ENCODE peak calls at places on chromosomes 3 and 15, in ten cellular contexts. C, R, F, H, U, W, J, A, Y and S are unnamed samples.

GRCh38 chr3:31775383-31775782 is 205.7 kb downstream of the OSBPL10 start:
- DNase-seq in C (peak), R (no peak), F (no peak), H (no peak), U (no peak), W (no peak), J (no peak), A (no peak), Y (no peak), S (no peak)

GRCh38 chr3:185929192-185930151 is 8.3 kb downstream of the TRA2B start:
- DNase-seq in C (no peak), R (no peak), F (no peak), H (no peak), U (no peak), W (no peak), J (no peak), A (no peak), Y (no peak), S (no peak)

GRCh38 chr3:41418961-41419691 is 219.8 kb downstream of the CTNNB1 start:
- DNase-seq in C (peak), R (no peak), F (no peak), H (no peak), U (no peak), W (no peak), J (no peak), A (no peak), Y (peak), S (no peak)

GRCh38 chr3:58672451-58672850 is 5.9 kb upstream of the FAM3D start:
- DNase-seq in C (no peak), R (no peak), F (no peak), H (no peak), U (no peak), W (no peak), J (no peak), A (no peak), Y (no peak), S (no peak)

GRCh38 chr3:126538316-126538715 is 14.4 kb downstream of the CHST13 start:
- DNase-seq in C (no peak), R (no peak), F (no peak), H (no peak), U (peak), W (peak), J (no peak), A (peak), Y (no peak), S (no peak)

GRCh38 chr15:95051881-95052280 is 820.5 kb downstream of the MCTP2 start:
- DNase-seq in C (no peak), R (no peak), F (no peak), H (no peak), U (no peak), W (no peak), J (no peak), A (no peak), Y (no peak), S (no peak)

GRCh38 chr15:40398413-40398873 is 7.2 kb upstream of the IVD start:
- DNase-seq in C (no peak), R (no peak), F (no peak), H (no peak), U (no peak), W (no peak), J (peak), A (peak), Y (peak), S (peak)

GRCh38 chr3:129967761-129968160 is 6.8 kb upstream of the TRH start:
- DNase-seq in C (no peak), R (no peak), F (no peak), H (no peak), U (no peak), W (no peak), J (no peak), A (no peak), Y (no peak), S (no peak)

GRCh38 chr15:55403531-55403930 is 4.6 kb downstream of the CCPG1 start:
- DNase-seq in C (peak), R (no peak), F (no peak), H (no peak), U (no peak), W (no peak), J (peak), A (no peak), Y (no peak), S (peak)

GRCh38 chr15:65385868-65386253 is 8.1 kb upstream of the IGDCC3 start:
- DNase-seq in C (no peak), R (no peak), F (peak), H (no peak), U (no peak), W (no peak), J (no peak), A (peak), Y (no peak), S (no peak)

GRCh38 chr3:63857311-63857710 is 6.3 kb downstream of the THOC7 start:
- DNase-seq in C (no peak), R (no peak), F (no peak), H (no peak), U (no peak), W (no peak), J (no peak), A (no peak), Y (no peak), S (no peak)

GRCh38 chr3:23518441-23518840 is 287.3 kb upstream of the UBE2E1 start:
- DNase-seq in C (no peak), R (no peak), F (no peak), H (no peak), U (no peak), W (no peak), J (no peak), A (no peak), Y (no peak), S (no peak)

GRCh38 chr3:12294885-12295580 is 6.2 kb downstream of the PPARG start:
- DNase-seq in C (peak), R (no peak), F (no peak), H (no peak), U (no peak), W (no peak), J (no peak), A (no peak), Y (no peak), S (no peak)

GRCh38 chr3:76756578-76756977 is 283.3 kb upstream of the ROBO2 start:
- DNase-seq in C (no peak), R (no peak), F (no peak), H (no peak), U (no peak), W (no peak), J (no peak), A (no peak), Y (no peak), S (no peak)

GRCh38 chr3:50237133-50237651 is 1.2 kb downstream of the GNAI2 start:
- DNase-seq in C (peak), R (peak), F (no peak), H (no peak), U (peak), W (no peak), J (peak), A (no peak), Y (no peak), S (no peak)

GRCh38 chr3:7518471-7518870 is 657.6 kb downstream of the GRM7 start:
- DNase-seq in C (peak), R (peak), F (no peak), H (no peak), U (no peak), W (no peak), J (no peak), A (no peak), Y (no peak), S (no peak)

GRCh38 chr3:114746502-114746901 is 400.6 kb downstream of the ZBTB20 start:
- DNase-seq in C (no peak), R (no peak), F (no peak), H (no peak), U (no peak), W (no peak), J (no peak), A (no peak), Y (no peak), S (no peak)

GRCh38 chr3:52194541-52195296 is 3.2 kb upstream of the ALAS1 start:
- DNase-seq in C (no peak), R (peak), F (peak), H (no peak), U (no peak), W (no peak), J (no peak), A (peak), Y (no peak), S (no peak)

GRCh38 chr3:58434511-58434910 is 879 bp upstream of the PDHB start:
- DNase-seq in C (no peak), R (no peak), F (no peak), H (no peak), U (no peak), W (no peak), J (no peak), A (no peak), Y (no peak), S (no peak)

GRCh38 chr3:42605550-42606173 is 5.2 kb downstream of the NKTR start:
- DNase-seq in C (peak), R (no peak), F (no peak), H (no peak), U (no peak), W (no peak), J (no peak), A (no peak), Y (no peak), S (no peak)

GRCh38 chr3:196643201-196643749 is 3.8 kb downstream of the NRROS start:
- DNase-seq in C (no peak), R (no peak), F (no peak), H (peak), U (no peak), W (peak), J (peak), A (no peak), Y (peak), S (peak)

GRCh38 chr15:20356444-20357138 is 185.0 kb downstream of the GOLGA6L6 start:
- DNase-seq in C (peak), R (peak), F (peak), H (peak), U (peak), W (peak), J (peak), A (peak), Y (peak), S (peak)

GRCh38 chr3:15979490-15979889 is 181.7 kb upstream of the ANKRD28 start:
- DNase-seq in C (no peak), R (no peak), F (no peak), H (no peak), U (no peak), W (no peak), J (no peak), A (no peak), Y (no peak), S (no peak)

GRCh38 chr15:57654136-57654845 is 52.2 kb upstream of the POLR2M start:
- DNase-seq in C (peak), R (no peak), F (no peak), H (no peak), U (no peak), W (no peak), J (no peak), A (no peak), Y (no peak), S (no peak)

GRCh38 chr3:100781311-100781710 is 72.0 kb downstream of the TFG start:
- DNase-seq in C (no peak), R (no peak), F (no peak), H (no peak), U (no peak), W (no peak), J (no peak), A (no peak), Y (no peak), S (no peak)

GRCh38 chr3:184945886-184946625 is 134.1 kb downstream of the VPS8 start:
- DNase-seq in C (no peak), R (no peak), F (peak), H (no peak), U (no peak), W (no peak), J (no peak), A (no peak), Y (no peak), S (no peak)

GRCh38 chr3:13305623-13306022 is 114.5 kb downstream of the NUP210 start:
- DNase-seq in C (no peak), R (no peak), F (no peak), H (no peak), U (peak), W (no peak), J (no peak), A (no peak), Y (no peak), S (no peak)

GRCh38 chr3:128435058-128435457 is 31.6 kb downstream of the DNAJB8 start:
- DNase-seq in C (no peak), R (no peak), F (no peak), H (no peak), U (peak), W (no peak), J (no peak), A (no peak), Y (no peak), S (no peak)

GRCh38 chr3:97917813-97918536 is 54.3 kb downstream of the RIOX2 start:
- DNase-seq in C (peak), R (no peak), F (no peak), H (no peak), U (no peak), W (no peak), J (no peak), A (no peak), Y (no peak), S (no peak)

GRCh38 chr3:9765865-9766264 is 3.9 kb downstream of the CAMK1 start:
- DNase-seq in C (no peak), R (peak), F (no peak), H (no peak), U (no peak), W (no peak), J (no peak), A (no peak), Y (no peak), S (no peak)

GRCh38 chr15:87672309-87672897 is 584.1 kb downstream of the NTRK3 start:
- DNase-seq in C (peak), R (peak), F (peak), H (no peak), U (no peak), W (no peak), J (no peak), A (no peak), Y (no peak), S (no peak)

GRCh38 chr15:60933914-60934885 is 294.9 kb downstream of the RORA start:
- DNase-seq in C (peak), R (no peak), F (no peak), H (no peak), U (no peak), W (no peak), J (no peak), A (no peak), Y (no peak), S (no peak)

GRCh38 chr15:70439304-70439877 is 324.0 kb downstream of the UACA start:
- DNase-seq in C (no peak), R (no peak), F (no peak), H (no peak), U (no peak), W (no peak), J (no peak), A (peak), Y (no peak), S (peak)

GRCh38 chr3:66023254-66023653 is 15.5 kb downstream of the MAGI1 start:
- DNase-seq in C (no peak), R (no peak), F (no peak), H (no peak), U (no peak), W (no peak), J (no peak), A (no peak), Y (no peak), S (no peak)

GRCh38 chr3:141482250-141482937 is 4.4 kb upstream of the RASA2 start:
- DNase-seq in C (peak), R (no peak), F (no peak), H (no peak), U (no peak), W (no peak), J (no peak), A (no peak), Y (no peak), S (no peak)

GRCh38 chr15:29046946-29047345 is 161.2 kb downstream of the APBA2 start:
- DNase-seq in C (no peak), R (no peak), F (no peak), H (no peak), U (no peak), W (no peak), J (no peak), A (no peak), Y (no peak), S (no peak)

DNA sequence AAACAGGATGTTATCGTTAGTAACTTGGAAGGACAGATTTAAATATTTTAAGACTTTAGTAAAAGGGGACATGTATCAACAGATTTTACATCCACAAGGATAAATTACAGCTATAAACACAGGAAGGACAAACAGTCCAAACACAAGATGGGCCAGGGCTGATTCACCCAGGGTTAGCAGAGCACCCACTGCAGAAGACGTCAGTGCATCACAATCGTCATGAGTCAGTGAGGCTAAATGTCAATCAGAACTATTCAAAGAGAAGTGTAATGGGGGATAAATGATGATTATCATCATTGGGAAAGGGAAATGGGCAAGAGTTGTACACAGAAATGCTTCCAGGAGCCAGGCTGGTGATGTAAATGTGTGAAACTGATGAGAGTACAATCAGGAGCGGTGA is 226.8 kb downstream of the PLCL2 start:
- DNase-seq in C (peak), R (no peak), F (no peak), H (no peak), U (no peak), W (no peak), J (no peak), A (no peak), Y (no peak), S (no peak)
- TF ChIP-seq CTCF in C (no peak), R (no peak), F (no peak), H (no peak), U (no peak), W (no peak), J (no peak), A (no peak), Y (no peak), S (no peak)

DNA sequence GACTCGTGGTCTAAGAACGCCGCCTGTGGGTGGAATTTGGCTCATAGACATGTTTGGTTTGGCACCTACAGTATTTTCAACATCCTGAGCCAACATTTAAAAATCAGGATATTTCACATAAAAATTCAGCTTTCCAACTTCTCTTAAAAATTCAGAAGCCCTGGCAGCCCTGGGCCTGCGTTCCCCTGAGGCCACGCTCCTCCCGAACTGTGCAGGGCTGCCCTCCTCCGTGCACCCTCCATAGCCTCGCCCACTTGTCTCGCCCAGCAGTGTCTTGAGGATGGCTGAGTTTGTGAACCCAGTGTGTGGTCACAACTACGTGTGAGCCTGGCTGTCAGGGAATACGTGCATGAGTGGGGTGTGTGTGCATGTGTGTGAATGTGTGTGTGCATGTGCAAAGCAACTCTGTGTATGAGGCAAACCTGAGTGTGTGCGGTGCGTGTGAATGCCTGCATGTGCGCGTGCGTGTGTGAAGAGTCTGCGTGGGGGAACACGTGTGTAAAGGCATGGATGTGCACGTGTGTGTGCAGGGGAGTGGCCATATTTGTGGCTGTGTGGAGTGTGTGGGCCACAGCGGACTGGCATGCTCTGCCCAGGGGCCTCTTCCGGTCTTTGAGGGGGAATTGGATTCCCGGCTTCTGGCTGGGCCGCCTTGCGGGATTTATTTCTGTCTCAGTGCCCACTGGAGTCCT is 30.9 kb downstream of the PTH1R start:
- DNase-seq in C (peak), R (peak), F (no peak), H (no peak), U (peak), W (no peak), J (no peak), A (no peak), Y (no peak), S (no peak)
- TF ChIP-seq CTCF in C (peak), R (peak), F (peak), H (no peak), U (no peak), W (peak), J (peak), A (peak), Y (no peak), S (no peak)

DNA sequence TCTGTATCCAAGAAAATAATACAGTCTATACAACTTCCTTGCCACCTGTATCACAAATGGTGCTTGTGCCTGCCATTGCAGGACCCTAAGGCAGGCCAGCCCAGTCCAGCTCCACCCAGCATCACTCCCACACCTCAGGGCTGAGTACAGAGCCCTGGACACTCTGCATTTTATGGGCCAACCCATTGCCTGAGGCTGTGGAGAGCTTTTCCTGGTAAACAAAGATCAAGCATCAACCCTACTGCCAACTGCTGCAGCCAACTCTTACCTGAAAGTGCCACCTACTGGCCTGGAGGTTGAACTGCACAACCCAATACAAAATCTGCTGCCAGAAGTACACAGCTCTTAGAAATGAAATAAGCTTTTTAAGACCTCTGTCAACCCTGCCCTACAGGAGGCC is 1082.2 kb downstream of the NAALADL2 start:
- DNase-seq in C (no peak), R (peak), F (no peak), H (no peak), U (no peak), W (no peak), J (peak), A (no peak), Y (no peak), S (peak)
- TF ChIP-seq CTCF in C (peak), R (no peak), F (peak), H (no peak), U (no peak), W (peak), J (peak), A (no peak), Y (peak), S (peak)

GRCh38 chr3:134145183-134145582 is 105.5 kb downstream of the RYK start:
- DNase-seq in C (no peak), R (no peak), F (no peak), H (no peak), U (no peak), W (no peak), J (no peak), A (no peak), Y (no peak), S (no peak)
- TF ChIP-seq CTCF in C (no peak), R (no peak), F (no peak), H (no peak), U (no peak), W (no peak), J (peak), A (no peak), Y (no peak), S (no peak)

DNA sequence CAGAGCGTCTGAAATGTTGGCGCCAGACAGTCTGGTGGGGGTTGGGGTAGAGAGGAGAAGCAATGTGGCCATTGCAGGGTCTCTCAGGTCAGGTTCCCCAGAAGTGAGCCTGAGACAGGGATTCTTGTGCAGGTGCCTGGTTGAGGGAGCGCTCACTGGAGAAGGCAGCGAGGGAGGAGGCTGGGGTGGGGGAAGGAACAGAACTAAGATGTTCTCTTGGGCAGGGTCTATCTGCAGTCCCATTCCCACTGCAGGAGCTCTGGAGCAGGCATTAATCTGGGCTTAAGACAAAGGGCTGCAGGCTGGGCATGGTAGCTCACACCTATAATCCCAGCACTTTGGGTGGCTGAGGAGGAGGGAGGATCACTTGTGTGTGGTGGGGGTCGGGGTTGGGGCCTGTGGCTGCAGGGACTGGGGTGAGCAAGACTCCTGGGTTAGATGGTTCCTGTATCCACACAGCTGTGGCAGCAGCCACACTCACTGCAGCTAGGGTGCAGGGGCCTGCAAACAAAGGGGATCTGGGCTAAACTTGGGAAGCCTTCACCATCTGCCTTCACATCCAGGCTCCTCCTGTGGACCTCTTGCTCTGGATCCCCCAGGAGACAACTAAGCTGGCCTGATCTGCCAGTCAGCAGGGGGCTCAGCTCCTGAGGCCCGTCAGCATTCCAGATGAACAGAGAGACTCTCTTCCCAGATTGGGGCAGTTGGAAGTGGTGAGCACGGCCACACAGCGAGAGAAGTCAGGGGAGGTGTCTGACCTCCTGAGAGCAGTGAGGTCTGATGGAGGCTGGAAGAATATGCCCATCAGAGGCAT is 172.5 kb downstream of the ABHD5 start:
- DNase-seq in C (no peak), R (no peak), F (no peak), H (no peak), U (no peak), W (no peak), J (no peak), A (no peak), Y (no peak), S (no peak)
- TF ChIP-seq CTCF in C (no peak), R (no peak), F (no peak), H (no peak), U (no peak), W (no peak), J (no peak), A (no peak), Y (no peak), S (no peak)